ENCODE peak calls at places on chromosome 6, in four cellular contexts. A is HCT116, U is fibroblast of lung, O is neuronal stem cell. H is an unnamed sample.

GRCh38 chr6:18412073-18412472 is 24.9 kb downstream of the RNF144B start:
- DNase-seq in A (no peak), U (no peak), O (no peak), H (no peak)

GRCh38 chr6:52512199-52512598 is 64.7 kb downstream of the TRAM2 start:
- DNase-seq in A (peak; percentile 10), U (peak; percentile 91), O (no peak), H (peak; percentile 41)

GRCh38 chr6:17418281-17419188 is 25.1 kb downstream of the CAP2 start:
- DNase-seq in A (no peak), U (peak; percentile 79), O (no peak), H (peak; percentile 6)

GRCh38 chr6:45668705-45669104 is 291.0 kb upstream of the SUPT3H start:
- DNase-seq in A (no peak), U (no peak), O (no peak), H (no peak)

GRCh38 chr6:23547851-23548250 is 578.2 kb upstream of the NRSN1 start:
- DNase-seq in A (no peak), U (no peak), O (no peak), H (no peak)

GRCh38 chr6:39044181-39044580 is 4.4 kb upstream of the GLP1R start:
- DNase-seq in A (no peak), U (no peak), O (no peak), H (peak; percentile 39)

GRCh38 chr6:170096191-170096802 is 194.6 kb downstream of the DLL1 start:
- DNase-seq in A (no peak), U (no peak), O (no peak), H (no peak)

GRCh38 chr6:150494236-150494635 is 105.4 kb upstream of the PLEKHG1 start:
- DNase-seq in A (no peak), U (no peak), O (no peak), H (no peak)

GRCh38 chr6:169168302-169168630 is 85.4 kb downstream of the THBS2 start:
- DNase-seq in A (no peak), U (no peak), O (no peak), H (no peak)

GRCh38 chr6:35218456-35218855 is 4.7 kb downstream of the SCUBE3 start:
- DNase-seq in A (no peak), U (no peak), O (no peak), H (no peak)

GRCh38 chr6:157557541-157557940 is 176.6 kb downstream of the ZDHHC14 start:
- DNase-seq in A (no peak), U (no peak), O (no peak), H (no peak)

GRCh38 chr6:4804095-4804494 is 27.9 kb downstream of the CDYL start:
- DNase-seq in A (no peak), U (peak; percentile 88), O (no peak), H (peak; percentile 92)

GRCh38 chr6:36911946-36912555 is 26.3 kb downstream of the C6orf89 start:
- DNase-seq in A (no peak), U (no peak), O (no peak), H (no peak)

GRCh38 chr6:129607581-129608186 is 102.3 kb downstream of the ARHGAP18 start:
- DNase-seq in A (no peak), U (peak; percentile 38), O (no peak), H (no peak)

GRCh38 chr6:157510329-157511188 is 129.6 kb downstream of the ZDHHC14 start:
- DNase-seq in A (no peak), U (no peak), O (no peak), H (no peak)

GRCh38 chr6:106927531-106928398 is 46.8 kb downstream of the CD24 start:
- DNase-seq in A (no peak), U (peak; percentile 34), O (peak; percentile 69), H (peak; percentile 42)

GRCh38 chr6:47147836-47148344 is 105.8 kb upstream of the ADGRF1 start:
- DNase-seq in A (no peak), U (no peak), O (no peak), H (no peak)

GRCh38 chr6:168097621-168098430 is 18.8 kb upstream of the FRMD1 start:
- DNase-seq in A (no peak), U (no peak), O (no peak), H (no peak)

GRCh38 chr6:91505199-91505598 is 918.3 kb upstream of the MAP3K7 start:
- DNase-seq in A (no peak), U (no peak), O (no peak), H (no peak)

GRCh38 chr6:111105578-111105977 is 18.3 kb downstream of the SLC16A10 start:
- DNase-seq in A (peak; percentile 68), U (peak; percentile 45), O (no peak), H (peak; percentile 71)

GRCh38 chr6:107152633-107153032 is 37.3 kb upstream of the BEND3 start:
- DNase-seq in A (no peak), U (no peak), O (no peak), H (no peak)

GRCh38 chr6:53244958-53245357 is 96.3 kb upstream of the GCM1 start:
- DNase-seq in A (no peak), U (no peak), O (no peak), H (no peak)

GRCh38 chr6:132136976-132137375 is 185.8 kb upstream of the CCN2 start:
- DNase-seq in A (no peak), U (peak; percentile 71), O (no peak), H (no peak)

GRCh38 chr6:2245954-2246863 is 804 bp upstream of the GMDS start:
- DNase-seq in A (peak; percentile 51), U (peak; percentile 60), O (no peak), H (peak; percentile 82)

GRCh38 chr6:147448212-147448611 is 60.3 kb upstream of the SAMD5 start:
- DNase-seq in A (no peak), U (peak; percentile 12), O (peak; percentile 6), H (peak; percentile 18)

GRCh38 chr6:35258858-35259193 is 709 bp upstream of the ZNF76 start:
- DNase-seq in A (peak; percentile 32), U (peak; percentile 66), O (no peak), H (no peak)

GRCh38 chr6:107491059-107491609 is 1.2 kb downstream of the SOBP start:
- DNase-seq in A (no peak), U (no peak), O (peak; percentile 62), H (peak; percentile 9)

GRCh38 chr6:17149581-17149980 is 47.7 kb downstream of the STMND1 start:
- DNase-seq in A (no peak), U (no peak), O (no peak), H (no peak)

GRCh38 chr6:133202610-133203343 is 38.4 kb upstream of the EYA4 start:
- DNase-seq in A (no peak), U (peak; percentile 68), O (no peak), H (no peak)

GRCh38 chr6:52543262-52543661 is 33.6 kb downstream of the TRAM2 start:
- DNase-seq in A (no peak), U (peak; percentile 34), O (no peak), H (no peak)

GRCh38 chr6:153563001-153563400 is 431.9 kb upstream of the RGS17 start:
- DNase-seq in A (peak; percentile 8), U (no peak), O (no peak), H (no peak)

GRCh38 chr6:85428486-85428885 is 21.4 kb upstream of the NT5E start:
- DNase-seq in A (no peak), U (no peak), O (no peak), H (no peak)

GRCh38 chr6:131894735-131895424 is 56.3 kb downstream of the CCN2 start:
- DNase-seq in A (no peak), U (no peak), O (no peak), H (no peak)

GRCh38 chr6:56374841-56375369 is 127.5 kb upstream of the COL21A1 start:
- DNase-seq in A (no peak), U (peak; percentile 65), O (no peak), H (peak; percentile 62)

GRCh38 chr6:155510879-155511278 is 55.2 kb upstream of the NOX3 start:
- DNase-seq in A (no peak), U (no peak), O (no peak), H (peak; percentile 39)

GRCh38 chr6:34593741-34594140 is 37.6 kb upstream of the SPDEF start:
- DNase-seq in A (no peak), U (no peak), O (no peak), H (no peak)

GRCh38 chr6:35048031-35048613 is 93.0 kb downstream of the TCP11 start:
- DNase-seq in A (no peak), U (peak; percentile 28), O (peak; percentile 67), H (no peak)

GRCh38 chr6:129006685-129007514 is 124.0 kb downstream of the LAMA2 start:
- DNase-seq in A (no peak), U (no peak), O (no peak), H (no peak)

GRCh38 chr6:128005009-128005408 is 104.2 kb upstream of the THEMIS start:
- DNase-seq in A (no peak), U (peak; percentile 16), O (no peak), H (peak; percentile 61)

GRCh38 chr6:21995318-21995717 is 301.5 kb downstream of the PRL start:
- DNase-seq in A (no peak), U (no peak), O (no peak), H (no peak)
- H2AFZ ChIP-seq in A (no peak overlapping the region), U (no peak overlapping the region), O (no peak overlapping the region), H (no peak overlapping the region)

GRCh38 chr6:105593805-105594231 is 190.9 kb upstream of the PREP start:
- DNase-seq in A (no peak), U (peak; percentile 74), O (no peak), H (no peak)
- H3K27ac ChIP-seq in A (no peak overlapping the region), U (no peak overlapping the region), O (no peak overlapping the region), H (peak overlapping the region; percentile 99)

GRCh38 chr6:79438015-79438414 is 99.2 kb downstream of the LCA5 start:
- DNase-seq in A (no peak), U (no peak), O (no peak), H (peak; percentile 19)
- H2AFZ ChIP-seq in A (no peak overlapping the region), U (no peak overlapping the region), O (no peak overlapping the region), H (no peak overlapping the region)

GRCh38 chr6:136887899-136888298 is 34.2 kb upstream of the SLC35D3 start:
- DNase-seq in A (no peak), U (no peak), O (no peak), H (no peak)
- H3K27ac ChIP-seq in A (no peak overlapping the region), U (no peak overlapping the region), O (no peak overlapping the region), H (no peak overlapping the region)

GRCh38 chr6:143578054-143578453 is 66.5 kb upstream of the FUCA2 start:
- DNase-seq in A (no peak), U (no peak), O (no peak), H (no peak)

GRCh38 chr6:143581835-143582480 is 70.4 kb upstream of the FUCA2 start:
- DNase-seq in A (no peak), U (peak; percentile 58), O (no peak), H (peak; percentile 57)

GRCh38 chr6:143575840-143576498 is 64.4 kb upstream of the FUCA2 start:
- DNase-seq in A (no peak), U (no peak), O (no peak), H (no peak)

GRCh38 chr6:143583542-143584330 is 72.2 kb upstream of the FUCA2 start:
- DNase-seq in A (no peak), U (peak; percentile 69), O (no peak), H (no peak)

GRCh38 chr6:143579703-143580102 is 68.2 kb upstream of the FUCA2 start:
- DNase-seq in A (no peak), U (peak; percentile 95), O (no peak), H (peak; percentile 81)
- H2AFZ ChIP-seq in A (no peak overlapping the region), U (no peak overlapping the region), O (no peak overlapping the region), H (no peak overlapping the region)

H was measured in mammary epithelial cell.